ENCODE peak calls at places on chromosomes 4 and X, in eight cellular contexts. K, G, X, Q, R, D, B and S are unnamed samples.

GRCh38 chr4:113823291-113823659 is 61.7 kb upstream of the CAMK2D start:
- DNase-seq in R (no peak), K (no peak), G (no peak), B (no peak), X (no peak), Q (peak), D (no peak), S (no peak)

GRCh38 chrX:129641941-129642340 is 12.8 kb downstream of the APLN start:
- DNase-seq in R (no peak), Q (no peak), D (no peak), K (no peak), X (no peak), B (no peak), G (no peak), S (no peak)

GRCh38 chr4:30386266-30386895 is 333.8 kb upstream of the PCDH7 start:
- DNase-seq in D (no peak), G (no peak), K (no peak), B (no peak), X (no peak), Q (no peak), R (no peak), S (no peak)

GRCh38 chr4:37758226-37758625 is 68.3 kb upstream of the PGM2 start:
- DNase-seq in Q (no peak), G (no peak), K (no peak), B (no peak), R (no peak), D (peak), X (peak), S (no peak)

GRCh38 chrX:8721536-8721935 is 10.4 kb downstream of the ANOS1 start:
- DNase-seq in X (no peak), R (no peak), G (no peak), D (no peak), K (no peak), B (no peak), Q (no peak), S (no peak)

GRCh38 chrX:145630806-145631435 is 186.7 kb upstream of the SLITRK2 start:
- DNase-seq in X (no peak), G (no peak), D (no peak), R (no peak), B (no peak), Q (no peak), K (no peak), S (no peak)

GRCh38 chrX:40773809-40774208 is 38.5 kb upstream of the MED14 start:
- DNase-seq in D (no peak), K (no peak), Q (no peak), G (peak), B (no peak), X (no peak), R (no peak), S (no peak)

GRCh38 chr4:184807261-184807660 is 18.5 kb downstream of the ACSL1 start:
- DNase-seq in D (no peak), X (no peak), K (no peak), Q (no peak), B (no peak), G (no peak), R (no peak), S (no peak)

GRCh38 chr4:53365121-53365485 is 758 bp downstream of the SCFD2 start:
- DNase-seq in R (no peak), Q (no peak), X (no peak), B (peak), D (no peak), G (no peak), K (no peak), S (no peak)

GRCh38 chr4:152494020-152494419 is 41.9 kb downstream of the FBXW7 start:
- DNase-seq in Q (no peak), R (no peak), B (no peak), K (no peak), D (no peak), X (no peak), G (no peak), S (no peak)

GRCh38 chr4:83413676-83414075 is 41.9 kb downstream of the HELQ start:
- DNase-seq in Q (no peak), R (no peak), D (no peak), K (no peak), X (no peak), B (no peak), G (no peak), S (no peak)

GRCh38 chr4:75142377-75142776 is 209.5 kb downstream of the PARM1 start:
- DNase-seq in D (no peak), Q (no peak), X (no peak), K (no peak), B (no peak), G (no peak), R (no peak), S (no peak)

GRCh38 chr4:75141162-75141561 is 208.2 kb downstream of the PARM1 start:
- DNase-seq in R (no peak), G (no peak), D (no peak), K (no peak), Q (no peak), B (no peak), X (no peak), S (no peak)

GRCh38 chr4:75146223-75146622 is 213.3 kb downstream of the PARM1 start:
- DNase-seq in K (no peak), B (no peak), Q (no peak), R (no peak), G (no peak), D (no peak), X (no peak), S (no peak)

GRCh38 chr4:75144475-75144874 is 211.6 kb downstream of the PARM1 start:
- DNase-seq in G (no peak), K (no peak), X (no peak), R (no peak), B (no peak), D (no peak), Q (no peak), S (no peak)

DNA sequence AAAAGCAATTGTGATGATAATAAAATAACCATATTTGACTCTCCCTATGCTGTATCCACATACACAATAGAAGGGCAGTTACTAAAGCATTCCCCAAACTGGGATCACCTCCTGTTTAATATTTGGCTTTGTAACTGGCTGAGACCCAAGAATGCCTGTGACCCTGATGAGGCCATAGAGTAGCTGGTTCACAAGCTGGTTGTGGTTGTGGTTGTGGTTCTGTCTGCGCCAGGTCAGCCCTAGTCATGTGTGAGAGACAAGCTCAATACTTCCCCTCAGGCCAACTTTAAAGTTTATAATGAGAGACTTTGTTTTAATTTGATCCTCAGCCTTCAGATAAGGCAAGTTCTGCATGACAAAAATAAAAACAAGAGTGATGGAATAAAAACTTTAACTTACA is 209.9 kb downstream of the PARM1 start:
- DNase-seq in B (no peak), G (no peak), X (no peak), D (no peak), R (no peak), Q (no peak), K (no peak), S (no peak)
- TF ChIP-seq EP300 in B (no peak), G (no peak), X (no peak), D (no peak), R (no peak), Q (no peak), K (no peak), S (no peak)

DNA sequence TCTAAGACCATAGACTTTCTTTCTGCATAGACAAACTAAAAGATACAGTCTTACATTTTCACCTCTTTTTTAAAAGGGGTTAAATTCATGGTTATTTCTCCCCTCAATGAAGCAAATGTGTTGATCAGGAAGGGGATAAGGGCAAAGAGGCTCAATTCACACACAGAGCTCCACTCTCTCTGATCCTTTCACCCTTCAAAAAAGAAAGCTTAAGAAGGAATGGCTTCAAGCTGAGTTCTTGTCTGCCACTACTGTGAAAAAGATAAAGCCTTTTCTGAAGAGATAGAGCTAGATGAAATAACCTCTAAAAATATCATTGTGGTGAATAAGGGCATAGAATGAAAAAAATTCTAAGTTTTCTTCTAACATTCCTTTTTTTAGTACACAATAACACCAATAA is 28.3 kb downstream of the SEPSECS start:
- DNase-seq in K (peak), Q (no peak), X (no peak), R (no peak), G (no peak), B (no peak), D (no peak), S (no peak)
- TF ChIP-seq EP300 in K (no peak), Q (no peak), X (no peak), R (no peak), G (no peak), B (no peak), D (no peak), S (no peak)

GRCh38 chr4:1967512-1968149 is 41.1 kb downstream of the NELFA start:
- DNase-seq in D (no peak), R (no peak), Q (no peak), K (no peak), G (no peak), X (no peak), B (no peak), S (no peak)
- TF ChIP-seq EP300 in D (no peak), R (no peak), Q (no peak), K (no peak), G (no peak), X (no peak), B (no peak), S (no peak)

DNA sequence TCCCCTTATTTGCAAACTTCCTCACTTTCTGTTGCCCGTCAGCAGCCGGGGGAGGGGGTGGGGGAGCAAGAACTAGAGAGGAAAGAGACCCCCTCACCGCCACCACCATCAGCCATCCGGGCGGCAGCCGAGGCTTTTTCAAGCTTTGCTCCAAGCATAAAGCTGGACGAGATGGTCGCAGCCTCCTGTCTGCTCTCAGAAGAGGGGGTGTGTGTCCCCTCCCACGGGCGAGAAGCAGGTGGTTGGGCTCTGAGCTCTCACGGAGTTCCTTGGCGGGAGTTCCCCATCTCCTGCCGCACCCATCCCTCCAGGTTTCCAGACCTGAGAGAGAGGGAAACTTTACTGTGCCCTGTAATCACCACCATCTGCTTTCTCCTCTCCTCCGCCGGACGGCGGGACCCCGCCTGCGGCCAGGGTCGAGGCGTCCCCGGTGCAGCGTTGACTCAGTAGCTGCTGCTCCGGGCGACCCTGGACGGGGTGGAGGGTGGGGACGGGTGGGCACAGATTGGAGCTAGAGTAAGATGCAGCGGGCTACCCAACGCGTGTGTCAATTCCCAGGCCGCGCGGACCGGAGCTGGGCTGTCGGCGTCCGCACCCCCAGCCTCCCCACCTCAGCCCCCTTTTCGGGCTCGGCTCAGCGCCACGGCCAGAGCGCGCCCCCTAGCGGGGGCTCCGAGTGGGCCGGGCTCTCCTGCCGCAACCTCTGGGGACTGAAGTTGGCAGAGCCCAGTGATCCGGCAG is 4.8 kb upstream of the ARX start:
- DNase-seq in X (peak), R (no peak), K (no peak), B (peak), Q (no peak), D (no peak), G (no peak), S (no peak)
- TF ChIP-seq EP300 in X (no peak), R (no peak), K (no peak), B (no peak), Q (no peak), D (no peak), G (no peak), S (no peak)

DNA sequence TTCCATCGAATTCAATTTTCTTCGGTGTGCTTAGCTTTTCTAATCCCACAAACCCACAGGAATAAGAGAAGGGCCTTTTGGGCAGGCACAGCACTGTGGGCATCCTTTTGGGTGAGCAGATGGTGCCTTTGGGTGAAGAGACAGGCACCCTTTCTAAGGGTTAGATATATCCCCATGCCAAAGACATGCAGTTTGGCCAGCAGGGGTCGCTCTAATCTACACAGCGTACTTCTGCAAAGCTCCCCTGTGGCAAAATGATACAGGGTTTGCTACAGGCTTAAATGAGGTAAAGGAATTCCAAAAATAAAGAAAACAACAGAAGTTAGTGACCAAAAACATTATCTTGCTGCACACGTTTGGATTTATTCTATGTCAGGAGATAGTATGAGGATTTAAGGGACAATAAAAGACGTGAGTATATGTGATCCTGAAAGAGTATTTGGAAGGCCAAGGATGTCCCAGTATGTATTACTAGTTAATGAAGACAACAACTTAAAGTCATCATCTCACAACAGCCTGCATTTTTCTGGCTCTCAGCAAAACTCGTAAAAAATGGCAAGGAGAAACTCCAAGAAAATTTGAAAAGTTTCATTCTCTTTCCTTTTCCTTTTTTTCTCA is 49.5 kb downstream of the PHEX start:
- DNase-seq in K (peak), X (peak), D (peak), B (peak), R (peak), G (peak), Q (no peak), S (no peak)
- TF ChIP-seq EP300 in K (no peak), X (no peak), D (no peak), B (no peak), R (no peak), G (no peak), Q (no peak), S (no peak)

GRCh38 chr4:156779774-156780173 is 191.8 kb downstream of the PDGFC start:
- DNase-seq in G (no peak), X (no peak), R (no peak), D (no peak), Q (no peak), B (no peak), K (no peak), S (no peak)
- TF ChIP-seq EP300 in G (no peak), X (no peak), R (no peak), D (no peak), Q (no peak), B (no peak), K (no peak), S (no peak)

GRCh38 chr4:40227284-40227683 is 30.5 kb downstream of the RHOH start:
- DNase-seq in G (no peak), Q (peak), R (no peak), K (no peak), X (no peak), D (no peak), B (no peak), S (no peak)
- TF ChIP-seq EP300 in G (no peak), Q (peak), R (no peak), K (no peak), X (no peak), D (no peak), B (no peak), S (no peak)

DNA sequence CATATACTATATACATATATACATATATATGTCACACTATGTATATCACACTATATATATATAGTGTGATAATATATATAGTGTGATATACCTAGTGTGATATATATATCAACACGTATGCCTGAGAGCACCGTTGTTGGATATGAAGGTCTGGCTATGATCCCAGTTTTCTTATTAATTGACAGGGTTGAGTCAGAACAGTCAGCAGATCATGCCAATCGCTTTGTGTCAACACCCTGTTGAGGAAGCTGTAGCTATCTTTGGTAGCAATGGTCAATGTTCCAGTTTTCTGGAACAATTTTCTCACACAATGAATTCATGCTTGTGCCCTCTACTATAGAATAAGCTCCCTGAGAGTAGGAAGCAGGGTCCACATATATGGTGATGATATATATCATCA is 496.0 kb upstream of the AGA start:
- DNase-seq in K (no peak), G (no peak), Q (no peak), R (no peak), D (no peak), B (no peak), X (no peak), S (no peak)
- TF ChIP-seq EP300 in K (no peak), G (no peak), Q (no peak), R (no peak), D (no peak), B (no peak), X (no peak), S (no peak)

GRCh38 chrX:125004799-125005198 is 314.9 kb upstream of the TEX13C start:
- DNase-seq in Q (no peak), K (no peak), D (no peak), G (no peak), X (no peak), B (peak), R (no peak), S (no peak)

GRCh38 chrX:125006704-125007103 is 313.0 kb upstream of the TEX13C start:
- DNase-seq in D (no peak), R (no peak), B (no peak), G (no peak), X (no peak), Q (no peak), K (no peak), S (no peak)

GRCh38 chrX:125003746-125004446 is 315.8 kb upstream of the TEX13C start:
- DNase-seq in Q (no peak), D (no peak), B (no peak), G (no peak), X (no peak), R (no peak), K (no peak), S (no peak)

GRCh38 chrX:125005863-125006262 is 313.8 kb upstream of the TEX13C start:
- DNase-seq in K (no peak), R (no peak), G (no peak), Q (no peak), B (no peak), D (peak), X (no peak), S (no peak)
- TF ChIP-seq EP300 in K (no peak), R (no peak), G (no peak), Q (no peak), B (no peak), D (no peak), X (no peak), S (no peak)

GRCh38 chrX:86981326-86981890 is 536.2 kb upstream of the KLHL4 start:
- DNase-seq in Q (no peak), R (no peak), X (no peak), K (no peak), G (no peak), D (no peak), B (no peak), S (no peak)
- TF ChIP-seq EP300 in Q (no peak), R (no peak), X (no peak), K (no peak), G (no peak), D (no peak), B (no peak), S (no peak)